ENCODE peak calls at places on chromosomes 11 and 22, in five cellular contexts. O, Q, Y, E and C are unnamed samples. For H3K4me1, the result is how much of the 10 kb centered on the place peaks cover.

GRCh38 chr11:71334191-71334590 is 81.8 kb upstream of the SHANK2 start:
- DNase-seq in O (no peak), Q (no peak), Y (no peak), E (no peak), C (peak)

GRCh38 chr22:19046287-19046686 is 75.9 kb downstream of the DGCR2 start:
- DNase-seq in O (no peak), Q (no peak), Y (no peak), E (no peak), C (no peak)

GRCh38 chr22:30027169-30027568 is 53.1 kb upstream of the HORMAD2 start:
- DNase-seq in O (no peak), Q (no peak), Y (no peak), E (no peak), C (no peak)

GRCh38 chr11:46250071-46251052 is 27.1 kb upstream of the CREB3L1 start:
- DNase-seq in O (peak), Q (no peak), Y (no peak), E (peak), C (peak)

GRCh38 chr11:9170450-9170849 is 79.1 kb upstream of the SCUBE2 start:
- DNase-seq in O (peak), Q (no peak), Y (no peak), E (peak), C (no peak)

GRCh38 chr11:115500547-115501503 is 3.4 kb downstream of the CADM1 start:
- DNase-seq in O (no peak), Q (peak), Y (no peak), E (no peak), C (no peak)

GRCh38 chr11:101436511-101437142 is 147.2 kb downstream of the TRPC6 start:
- DNase-seq in O (peak), Q (peak), Y (no peak), E (peak), C (peak)

GRCh38 chr11:78860720-78861422 is 286.2 kb upstream of the NARS2 start:
- DNase-seq in O (peak), Q (peak), Y (no peak), E (peak), C (no peak)

GRCh38 chr11:108135845-108136599 is 14.7 kb downstream of the ACAT1 start:
- DNase-seq in O (peak), Q (no peak), Y (no peak), E (peak), C (no peak)

GRCh38 chr11:60912223-60912850 is 1.6 kb upstream of the TMEM109 start:
- DNase-seq in O (no peak), Q (no peak), Y (no peak), E (no peak), C (no peak)

GRCh38 chr11:1128333-1129142 is 29.2 kb upstream of the MUC5AC start:
- DNase-seq in O (no peak), Q (no peak), Y (no peak), E (no peak), C (peak)

GRCh38 chr22:41696714-41697113 is 2.6 kb upstream of the MEI1 start:
- DNase-seq in O (no peak), Q (no peak), Y (no peak), E (no peak), C (no peak)

GRCh38 chr22:44309137-44309536 is 3.6 kb downstream of the SHISAL1 start:
- DNase-seq in O (peak), Q (no peak), Y (no peak), E (peak), C (no peak)

GRCh38 chr11:945986-946385 is 20.3 kb downstream of the AP2A2 start:
- DNase-seq in O (no peak), Q (peak), Y (no peak), E (peak), C (peak)

GRCh38 chr11:1178906-1179305 is 21.2 kb downstream of the MUC5AC start:
- DNase-seq in O (no peak), Q (no peak), Y (no peak), E (no peak), C (no peak)

GRCh38 chr11:9689721-9690120 is 25.8 kb downstream of the SWAP70 start:
- DNase-seq in O (no peak), Q (no peak), Y (no peak), E (peak), C (no peak)

GRCh38 chr11:1832181-1832988 is 2.4 kb upstream of the SYT8 start:
- DNase-seq in O (no peak), Q (peak), Y (no peak), E (peak), C (peak)

GRCh38 chr11:125272822-125273221 is 108.3 kb downstream of the PKNOX2 start:
- DNase-seq in O (no peak), Q (no peak), Y (no peak), E (no peak), C (peak)

GRCh38 chr11:27847496-27847895 is 147.2 kb upstream of the BDNF start:
- DNase-seq in O (peak), Q (no peak), Y (no peak), E (no peak), C (no peak)

GRCh38 chr11:116692318-116693106 is 80.3 kb downstream of the BUD13 start:
- DNase-seq in O (no peak), Q (no peak), Y (no peak), E (no peak), C (no peak)

GRCh38 chr11:66037327-66037726 is 11.0 kb upstream of the CATSPER1 start:
- DNase-seq in O (no peak), Q (no peak), Y (no peak), E (no peak), C (no peak)

GRCh38 chr11:58994171-58994570 is 54.9 kb downstream of the GLYATL1 start:
- DNase-seq in O (no peak), Q (no peak), Y (no peak), E (no peak), C (no peak)

GRCh38 chr11:93236741-93237675 is 39.2 kb upstream of the SLC36A4 start:
- DNase-seq in O (peak), Q (peak), Y (peak), E (peak), C (peak)

GRCh38 chr11:117443269-117444186 is 115.9 kb downstream of the CEP164 start:
- DNase-seq in O (peak), Q (peak), Y (peak), E (peak), C (peak)

GRCh38 chr11:64244107-64244506 is 2.6 kb downstream of the PPP1R14B start:
- DNase-seq in O (no peak), Q (no peak), Y (no peak), E (no peak), C (no peak)
- H3K4me1 ChIP-seq in O (under half), Q (under half), Y (under half), E (under half), C (under half)

GRCh38 chr11:35237860-35238715 is 99.1 kb downstream of the CD44 start:
- DNase-seq in O (no peak), Q (peak), Y (peak), E (no peak), C (peak)

GRCh38 chr11:35235944-35236666 is 97.1 kb downstream of the CD44 start:
- DNase-seq in O (no peak), Q (no peak), Y (no peak), E (no peak), C (no peak)

GRCh38 chr11:35236667-35237003 is 97.7 kb downstream of the CD44 start:
- DNase-seq in O (peak), Q (no peak), Y (no peak), E (peak), C (no peak)

GRCh38 chr11:35238882-35239281 is 99.9 kb downstream of the CD44 start:
- DNase-seq in O (no peak), Q (no peak), Y (no peak), E (no peak), C (no peak)

GRCh38 chr11:35237345-35237744 is 98.4 kb downstream of the CD44 start:
- DNase-seq in O (no peak), Q (no peak), Y (no peak), E (no peak), C (no peak)
- H2BK15ac ChIP-seq in O (peak), Q (no peak), Y (no peak), E (no peak), C (no peak)

GRCh38 chr11:110984147-110984546 is 261.4 kb upstream of the POU2AF2 start:
- DNase-seq in O (peak), Q (no peak), Y (no peak), E (peak), C (no peak)
- H2AFZ ChIP-seq in O (no peak), Q (no peak), Y (no peak), E (no peak), C (no peak)

DNA sequence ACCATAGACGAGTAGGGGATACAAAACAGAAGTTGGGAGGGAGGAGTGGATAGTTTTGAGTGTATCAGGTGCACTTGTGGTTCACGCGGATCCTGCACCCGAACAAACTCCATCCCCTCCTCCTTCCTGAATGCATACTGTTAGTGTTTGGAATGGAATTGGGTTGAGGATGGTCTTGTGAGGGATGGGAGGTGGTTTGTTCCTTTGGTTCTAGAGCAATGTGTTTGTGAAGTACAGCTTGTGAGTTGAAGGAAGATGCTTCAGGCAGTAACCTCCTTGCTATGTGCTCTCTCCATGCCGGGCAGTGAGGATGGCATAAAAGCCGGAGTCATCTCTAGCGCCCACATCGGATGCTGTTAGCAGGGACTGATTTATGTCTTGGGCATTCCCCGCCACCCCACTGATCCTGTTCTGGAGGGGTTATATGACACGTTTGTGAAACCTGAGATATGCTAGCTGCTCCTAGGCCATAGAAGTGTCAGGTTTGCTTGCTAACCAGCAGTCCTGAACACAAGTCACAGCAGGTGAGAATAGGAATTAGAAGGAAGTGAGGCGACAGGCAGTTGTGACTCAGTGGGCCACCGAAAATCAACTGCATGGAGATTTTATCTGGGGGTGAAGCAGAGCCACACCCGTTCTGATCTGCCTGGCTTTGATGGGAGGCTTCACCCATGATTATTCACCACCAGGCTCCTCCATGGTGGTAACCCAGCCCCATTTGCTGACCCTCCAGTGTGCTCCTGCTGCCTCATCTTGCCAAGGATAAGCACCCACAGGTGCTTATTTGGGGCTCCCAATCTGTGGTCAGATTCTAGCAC is 2.2 kb downstream of the BCR start:
- DNase-seq in O (peak), Q (no peak), Y (no peak), E (peak), C (no peak)
- H3K4me1 ChIP-seq in O (under half), Q (under half), Y (under half), E (under half), C (under half)

DNA sequence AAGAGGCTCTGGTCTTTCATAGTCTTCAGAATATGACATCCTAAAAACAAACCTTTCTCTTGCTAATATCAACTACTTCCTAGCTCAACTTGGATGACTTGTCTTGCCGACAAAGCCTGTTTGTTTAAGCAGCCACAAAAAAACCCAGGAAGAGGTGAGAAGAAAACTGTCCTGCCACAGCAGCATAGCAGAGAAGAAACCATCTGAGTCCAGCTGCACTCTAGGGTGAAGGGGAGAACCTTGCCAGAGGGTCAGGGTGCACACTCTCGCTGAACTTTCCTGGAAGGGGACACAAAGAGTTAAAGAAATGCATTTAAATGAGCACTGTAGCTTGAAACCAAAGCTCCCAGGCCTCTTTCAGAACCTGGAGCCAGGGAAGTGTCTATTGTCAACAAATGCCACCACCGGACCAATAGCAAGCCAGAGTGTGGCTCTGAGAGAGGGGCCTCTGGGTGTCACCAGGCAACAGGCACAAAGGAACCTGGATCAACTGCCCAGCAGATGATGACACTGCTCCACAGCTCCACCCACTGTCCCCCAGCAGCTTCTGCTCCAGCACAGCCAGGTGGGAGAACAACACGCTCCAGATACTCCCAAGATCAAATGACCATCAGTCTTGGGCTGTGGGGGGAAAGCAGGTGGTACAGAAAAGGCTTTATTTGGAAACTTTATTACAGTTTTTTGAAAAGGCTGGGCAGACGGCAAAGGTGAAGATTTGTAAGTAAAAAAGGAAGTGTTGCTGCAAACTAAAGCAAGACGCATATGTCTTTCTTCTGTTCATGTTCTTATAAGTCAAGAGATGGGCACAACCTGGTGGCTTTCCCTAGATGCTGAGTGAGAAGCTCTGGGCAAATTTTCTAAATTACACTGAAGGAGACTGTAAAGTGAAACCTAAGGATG is 105.7 kb downstream of the RASSF10 start:
- DNase-seq in O (no peak), Q (peak), Y (no peak), E (no peak), C (peak)
- H2BK15ac ChIP-seq in O (no peak), Q (no peak), Y (no peak), E (no peak), C (no peak)

DNA sequence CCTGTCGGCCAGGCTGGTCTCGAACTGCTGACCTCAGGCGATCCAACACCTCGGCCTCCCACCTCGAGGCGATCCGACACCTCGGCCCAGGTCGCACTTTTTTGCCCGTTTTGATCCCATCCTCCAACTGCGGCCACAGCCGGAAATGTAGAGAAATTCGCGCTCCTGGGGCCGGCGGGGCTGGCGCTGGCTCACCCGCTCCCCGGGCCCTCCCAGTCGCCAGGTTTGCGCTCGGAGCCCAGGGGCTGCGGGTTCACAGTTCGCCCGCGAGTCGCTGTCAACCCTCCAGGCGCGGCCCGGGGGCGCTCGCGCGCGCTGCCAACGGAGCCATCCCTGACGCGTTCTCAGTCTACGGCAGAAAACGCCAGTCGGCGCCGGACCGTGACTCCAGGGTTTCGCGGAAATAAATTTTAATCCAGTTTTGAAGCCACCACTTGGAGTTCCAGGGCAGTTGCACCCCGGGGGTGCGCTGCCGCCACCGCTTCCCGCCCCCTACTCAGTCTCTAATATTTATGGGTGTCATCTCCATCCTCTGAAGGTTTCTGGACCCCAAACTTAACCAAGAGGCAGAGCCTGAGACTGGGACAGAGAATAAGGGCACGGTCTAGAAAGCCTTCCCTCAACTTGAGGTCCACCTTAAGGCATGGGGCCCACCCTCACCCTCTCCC is 1.5 kb upstream of the KLHDC7B start:
- DNase-seq in O (peak), Q (peak), Y (no peak), E (peak), C (peak)
- H2AFZ ChIP-seq in O (peak), Q (peak), Y (no peak), E (peak), C (no peak)

GRCh38 chr22:48642550-48642949 is 1185.1 kb downstream of the BRD1 start:
- DNase-seq in O (no peak), Q (no peak), Y (no peak), E (no peak), C (no peak)
- H3K4me1 ChIP-seq in O (under half), Q (under half), Y (under half), E (under half), C (under half)

GRCh38 chr22:46444390-46444854 is 93.0 kb downstream of the CELSR1 start:
- DNase-seq in O (no peak), Q (no peak), Y (no peak), E (no peak), C (no peak)

GRCh38 chr22:46443850-46444389 is 93.5 kb downstream of the CELSR1 start:
- DNase-seq in O (no peak), Q (no peak), Y (no peak), E (no peak), C (no peak)

GRCh38 chr22:46439111-46439510 is 98.3 kb downstream of the CELSR1 start:
- DNase-seq in O (no peak), Q (no peak), Y (no peak), E (no peak), C (no peak)

GRCh38 chr22:46439576-46440465 is 97.6 kb downstream of the CELSR1 start:
- DNase-seq in O (no peak), Q (no peak), Y (no peak), E (no peak), C (no peak)

GRCh38 chr22:46442217-46442853 is 95.1 kb downstream of the CELSR1 start:
- DNase-seq in O (no peak), Q (no peak), Y (no peak), E (no peak), C (no peak)
- H2BK15ac ChIP-seq in O (no peak), Q (peak), Y (peak), E (no peak), C (no peak)

GRCh38 chr22:27420817-27421361 is 380.7 kb downstream of the MN1 start:
- DNase-seq in O (peak), Q (no peak), Y (no peak), E (no peak), C (no peak)
- H2AFZ ChIP-seq in O (peak), Q (no peak), Y (no peak), E (no peak), C (no peak)

GRCh38 chr11:86192858-86193257 is 51.7 kb upstream of the EED start:
- DNase-seq in O (no peak), Q (no peak), Y (no peak), E (no peak), C (no peak)

GRCh38 chr11:86193297-86194095 is 51.1 kb upstream of the EED start:
- DNase-seq in O (peak), Q (peak), Y (peak), E (peak), C (peak)

GRCh38 chr11:86196924-86197323 is 47.6 kb upstream of the EED start:
- DNase-seq in O (no peak), Q (no peak), Y (no peak), E (no peak), C (no peak)

GRCh38 chr11:86196291-86196690 is 48.3 kb upstream of the EED start:
- DNase-seq in O (no peak), Q (no peak), Y (no peak), E (no peak), C (no peak)

DNA sequence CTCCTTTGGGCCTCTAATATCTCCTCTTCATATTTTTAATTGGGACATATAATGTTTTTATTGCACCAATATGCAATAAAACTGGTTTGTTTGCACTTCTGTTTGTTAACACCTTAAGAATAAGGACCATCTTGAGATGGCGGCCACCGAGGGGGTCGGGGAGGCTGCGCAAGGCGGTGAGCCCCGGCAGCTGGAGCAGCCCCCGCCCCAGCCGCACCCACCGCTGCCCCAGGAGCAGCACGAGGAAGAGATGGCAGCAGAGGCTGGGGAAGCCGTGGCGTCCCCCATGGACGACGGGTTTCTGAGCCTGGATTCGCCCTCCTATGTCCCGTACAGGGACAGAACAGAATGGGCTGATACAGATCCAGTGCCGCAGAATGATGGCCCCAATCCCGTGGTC is 49.6 kb upstream of the EED start:
- DNase-seq in O (no peak), Q (no peak), Y (no peak), E (no peak), C (no peak)
- H3K4me1 ChIP-seq in O (under half), Q (under half), Y (under half), E (under half), C (under half)